ENCODE peak calls at places on chromosomes 1 and 21, in four cellular contexts. G is foreskin fibroblast, F is tibial artery, B is thoracic aorta. S is an unnamed sample.

GRCh38 chr1:119001181-119002018 is 13.3 kb upstream of the TBX15 start:
- DNase-seq in B (no peak), F (peak), G (no peak), S (no peak)

GRCh38 chr1:22801347-22801746 is 90.7 kb downstream of the EPHB2 start:
- DNase-seq in F (no peak), B (no peak), G (no peak), S (no peak)

GRCh38 chr1:224528900-224529299 is 87.2 kb upstream of the CNIH3 start:
- DNase-seq in B (no peak), F (no peak), G (peak), S (peak)

GRCh38 chr1:203593723-203594122 is 32.9 kb upstream of the ATP2B4 start:
- DNase-seq in F (no peak), G (no peak), B (no peak), S (no peak)

GRCh38 chr1:7280257-7280656 is 490.8 kb upstream of the VAMP3 start:
- DNase-seq in G (no peak), F (no peak), B (no peak), S (no peak)

GRCh38 chr21:33729631-33730030 is 87.3 kb downstream of the ITSN1 start:
- DNase-seq in G (no peak), F (no peak), B (no peak), S (no peak)

GRCh38 chr1:17465186-17465585 is 25.7 kb upstream of the RCC2 start:
- DNase-seq in F (no peak), G (no peak), B (no peak), S (no peak)

GRCh38 chr1:46394108-46394871 is at the start of gene FAAH:
- DNase-seq in B (no peak), F (peak), G (no peak), S (peak)

GRCh38 chr1:92679980-92680379 is 104.9 kb downstream of the EVI5 start:
- DNase-seq in G (no peak), B (no peak), F (no peak), S (no peak)

GRCh38 chr1:59332983-59333382 is 36.1 kb downstream of the FGGY start:
- DNase-seq in B (no peak), G (peak), F (no peak), S (peak)

GRCh38 chr1:234890694-234891093 is 237.9 kb downstream of the TOMM20 start:
- DNase-seq in B (no peak), G (no peak), F (no peak), S (no peak)

GRCh38 chr1:28893403-28894102 is 20.8 kb upstream of the EPB41 start:
- DNase-seq in F (no peak), G (peak), B (no peak), S (no peak)
- TF ChIP-seq CTCF in F (no peak), G (peak), B (no peak), S (peak)

GRCh38 chr1:94961994-94962744 is 35.3 kb upstream of the CNN3 start:
- DNase-seq in B (no peak), G (no peak), F (no peak), S (no peak)
- H3K4me3 ChIP-seq in B (peak), G (peak), F (peak), S (no peak)

GRCh38 chr1:175222296-175222938 is 29.8 kb upstream of the KIAA0040 start:
- DNase-seq in G (no peak), F (no peak), B (no peak), S (no peak)

GRCh38 chr1:175219774-175220173 is 27.2 kb upstream of the KIAA0040 start:
- DNase-seq in G (no peak), F (no peak), B (no peak), S (no peak)

GRCh38 chr1:175220853-175221547 is 28.4 kb upstream of the KIAA0040 start:
- DNase-seq in F (no peak), G (no peak), B (no peak), S (no peak)

GRCh38 chr1:175218786-175219447 is 26.3 kb upstream of the KIAA0040 start:
- DNase-seq in F (no peak), B (no peak), G (no peak), S (no peak)

DNA sequence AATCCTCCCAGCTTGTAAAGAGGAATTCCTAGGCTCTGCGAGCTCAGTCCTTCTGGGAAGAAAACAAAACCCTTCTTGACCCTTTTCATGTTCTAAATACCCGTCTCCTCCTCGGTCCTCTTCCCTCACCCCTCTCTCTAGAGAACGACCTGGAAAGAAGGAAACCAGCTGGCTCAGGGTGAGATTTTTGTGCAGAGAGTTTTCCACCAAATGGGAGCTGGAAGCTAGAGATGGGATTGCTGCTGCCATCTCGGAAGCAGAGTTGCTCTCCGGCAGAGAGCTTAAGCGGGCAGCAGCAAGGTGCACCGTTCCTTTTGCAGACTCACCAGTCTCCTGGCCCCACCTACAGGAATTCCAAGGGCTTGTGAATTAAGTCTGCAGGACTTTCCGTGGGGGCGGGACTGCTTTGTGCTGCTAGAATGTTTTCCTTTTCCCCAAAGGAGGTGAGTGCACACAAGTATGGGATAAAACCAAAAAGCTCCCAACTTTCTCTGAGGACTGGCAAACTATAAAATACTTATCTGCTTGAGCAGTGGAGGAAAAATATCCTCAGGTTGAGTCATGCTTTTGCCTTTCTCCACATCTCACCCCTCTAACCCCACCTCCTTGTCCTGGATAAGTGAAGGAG is 29.1 kb upstream of the KIAA0040 start:
- DNase-seq in G (no peak), B (no peak), F (no peak), S (no peak)
- TF ChIP-seq CTCF in G (no peak), B (no peak), F (no peak), S (no peak)

DNA sequence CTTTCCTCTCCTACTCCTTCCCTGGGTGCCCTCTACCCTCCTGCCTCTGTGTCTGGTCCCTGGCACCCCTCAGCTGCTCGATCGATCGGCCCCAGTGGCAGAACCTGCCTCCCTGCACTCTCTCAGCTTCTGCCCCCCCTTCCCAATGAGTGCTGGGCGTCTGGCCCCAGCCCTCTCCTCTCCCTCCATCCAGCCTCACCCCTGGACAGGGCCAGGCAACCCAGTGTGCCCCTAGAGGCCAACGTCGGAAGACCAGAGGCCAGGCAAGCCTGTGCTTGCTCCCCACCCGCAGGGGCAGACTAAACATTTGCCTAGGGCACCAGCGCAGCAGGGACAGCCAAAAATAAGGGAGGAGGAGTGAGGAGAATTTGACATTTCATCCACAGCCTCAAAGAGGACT is 43.5 kb downstream of the LGR6 start:
- DNase-seq in B (no peak), G (peak), F (peak), S (no peak)
- H3K4me3 ChIP-seq in B (no peak), G (no peak), F (no peak), S (no peak)

DNA sequence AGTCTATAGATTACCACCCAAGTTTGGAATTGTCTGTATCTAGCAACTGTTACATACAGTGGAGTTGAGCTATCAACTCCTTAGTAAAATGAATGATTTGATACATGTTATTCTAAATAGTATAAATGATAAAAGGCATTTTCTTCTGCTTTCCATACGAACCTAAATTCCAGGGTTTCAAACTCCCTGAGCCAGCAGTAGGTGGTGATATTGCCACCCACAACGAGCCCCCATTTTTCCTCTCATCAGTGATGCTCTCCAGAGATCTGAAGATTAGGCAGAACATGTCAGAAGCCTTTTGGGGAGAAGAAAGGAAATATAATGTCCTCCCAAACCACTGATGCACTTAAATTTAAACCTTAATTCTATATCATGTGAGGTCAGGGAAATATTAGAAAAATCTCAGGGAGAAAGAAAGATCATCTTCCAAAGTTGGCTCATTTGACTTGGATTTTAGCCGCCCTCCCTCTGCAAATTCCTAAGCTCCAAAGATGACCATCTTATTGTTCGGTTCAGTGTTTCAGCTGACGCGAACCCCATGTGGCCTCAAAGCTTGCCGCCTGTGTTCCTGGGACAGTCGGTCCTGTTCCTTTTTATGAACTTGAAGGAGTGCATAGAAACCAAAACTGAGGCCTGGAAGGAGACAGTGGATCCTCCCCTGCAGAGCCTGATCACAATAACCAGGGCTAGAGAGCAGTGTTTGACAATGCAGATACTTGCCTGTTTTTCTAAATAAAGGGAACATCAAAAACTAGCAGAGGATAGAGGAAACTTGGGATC is 2.3 kb downstream of the EVA1C start:
- DNase-seq in G (peak), F (no peak), B (no peak), S (peak)
- TF ChIP-seq CTCF in G (peak), F (peak), B (peak), S (peak)

GRCh38 chr21:16280731-16281130 is 550.9 kb downstream of the USP25 start:
- DNase-seq in F (no peak), G (no peak), B (no peak), S (no peak)
- H3K4me3 ChIP-seq in F (peak), G (peak), B (peak), S (peak)

GRCh38 chr1:246280551-246280950 is 226.5 kb downstream of the SMYD3 start:
- DNase-seq in G (no peak), F (no peak), B (no peak), S (peak)
- TF ChIP-seq CTCF in G (no peak), F (no peak), B (no peak), S (peak)

GRCh38 chr1:111541721-111542120 is 38.3 kb upstream of the ADORA3 start:
- DNase-seq in G (no peak), F (no peak), B (no peak), S (peak)
- H3K4me3 ChIP-seq in G (no peak), F (no peak), B (no peak), S (no peak)